ENCODE peak calls at places on chromosome 4, in six cellular contexts. J, Y, O, Z, V and W are unnamed samples.

GRCh38 chr4:88599298-88599697 is 7.0 kb downstream of the HERC3 start:
- DNase-seq in J (no peak), Y (no peak), O (no peak), Z (no peak), V (no peak), W (no peak)

GRCh38 chr4:156536661-156537060 is 434.9 kb downstream of the PDGFC start:
- DNase-seq in J (no peak), Y (no peak), O (no peak), Z (no peak), V (no peak), W (no peak)

GRCh38 chr4:183738081-183738673 is 79.1 kb downstream of the TRAPPC11 start:
- DNase-seq in J (peak), Y (no peak), O (no peak), Z (no peak), V (no peak), W (no peak)

GRCh38 chr4:36322921-36323354 is 41.5 kb downstream of the DTHD1 start:
- DNase-seq in J (no peak), Y (no peak), O (no peak), Z (no peak), V (no peak), W (no peak)

GRCh38 chr4:189081831-189082230 is 858.8 kb upstream of the FRG1 start:
- DNase-seq in J (no peak), Y (no peak), O (no peak), Z (no peak), V (no peak), W (no peak)

GRCh38 chr4:128298852-128299251 is 11.2 kb upstream of the PGRMC2 start:
- DNase-seq in J (no peak), Y (no peak), O (no peak), Z (no peak), V (no peak), W (no peak)

GRCh38 chr4:152771736-152772533 is 7.6 kb downstream of the TIGD4 start:
- DNase-seq in J (no peak), Y (no peak), O (no peak), Z (no peak), V (no peak), W (no peak)

GRCh38 chr4:36844448-36844847 is 400.1 kb upstream of the NWD2 start:
- DNase-seq in J (no peak), Y (no peak), O (no peak), Z (no peak), V (no peak), W (no peak)

GRCh38 chr4:26267087-26267486 is 53.7 kb upstream of the RBPJ start:
- DNase-seq in J (peak), Y (no peak), O (no peak), Z (no peak), V (peak), W (no peak)